ENCODE peak calls at places on chromosomes 13 and 19, in eight cellular contexts. One of them, this sample, is unnamed.

GRCh38 chr19:42092350-42092749 is 16.4 kb downstream of the ZNF574 start:
- DNase-seq in stimulated activated naive B cell treated with anti-CD40 and anti-IgM and Interleukin-4, amounts not matched to agents 10 μg/mL and 1 μg/mL and 100 μg/mL, for 72 hours: no peak
- DNase-seq in NCI-H1436: peak; percentile 80
- DNase-seq in PC-3: peak; percentile 60
- DNase-seq in heart left ventricle: no peak
- DNase-seq in bronchial epithelial cell: no peak
- DNase-seq in ELR: no peak
- DNase-seq in AG20443: no peak
- DNase-seq in this sample: no peak

GRCh38 chr13:44244288-44244687 is 129.3 kb upstream of the SERP2 start:
- DNase-seq in ELR: peak; percentile 59
- DNase-seq in AG20443: no peak
- DNase-seq in bronchial epithelial cell: no peak
- DNase-seq in NCI-H1436: no peak
- DNase-seq in stimulated activated naive B cell treated with anti-CD40 and anti-IgM and Interleukin-4, amounts not matched to agents 10 μg/mL and 1 μg/mL and 100 μg/mL, for 72 hours: no peak
- DNase-seq in PC-3: peak; percentile 77
- DNase-seq in heart left ventricle: no peak
- DNase-seq in this sample: peak; percentile 21

GRCh38 chr19:46606681-46607440 is 5.7 kb downstream of the CALM3 start:
- DNase-seq in ELR: no peak
- DNase-seq in stimulated activated naive B cell treated with anti-CD40 and anti-IgM and Interleukin-4, amounts not matched to agents 10 μg/mL and 1 μg/mL and 100 μg/mL, for 72 hours: no peak
- DNase-seq in bronchial epithelial cell: no peak
- DNase-seq in PC-3: no peak
- DNase-seq in AG20443: no peak
- DNase-seq in heart left ventricle: no peak
- DNase-seq in NCI-H1436: no peak
- DNase-seq in this sample: no peak

GRCh38 chr19:56958428-56958827 is 117.9 kb upstream of the PEG3 start:
- DNase-seq in AG20443: no peak
- DNase-seq in heart left ventricle: no peak
- DNase-seq in stimulated activated naive B cell treated with anti-CD40 and anti-IgM and Interleukin-4, amounts not matched to agents 10 μg/mL and 1 μg/mL and 100 μg/mL, for 72 hours: no peak
- DNase-seq in NCI-H1436: no peak
- DNase-seq in ELR: no peak
- DNase-seq in PC-3: no peak
- DNase-seq in bronchial epithelial cell: no peak
- DNase-seq in this sample: no peak

GRCh38 chr19:1619703-1620102 is 14.4 kb upstream of the UQCR11 start:
- DNase-seq in heart left ventricle: no peak
- DNase-seq in AG20443: peak; percentile 8
- DNase-seq in NCI-H1436: no peak
- DNase-seq in PC-3: no peak
- DNase-seq in ELR: no peak
- DNase-seq in bronchial epithelial cell: no peak
- DNase-seq in stimulated activated naive B cell treated with anti-CD40 and anti-IgM and Interleukin-4, amounts not matched to agents 10 μg/mL and 1 μg/mL and 100 μg/mL, for 72 hours: no peak
- DNase-seq in this sample: no peak

GRCh38 chr19:33832633-33833032 is 36.0 kb downstream of the KCTD15 start:
- DNase-seq in stimulated activated naive B cell treated with anti-CD40 and anti-IgM and Interleukin-4, amounts not matched to agents 10 μg/mL and 1 μg/mL and 100 μg/mL, for 72 hours: no peak
- DNase-seq in NCI-H1436: no peak
- DNase-seq in heart left ventricle: no peak
- DNase-seq in PC-3: no peak
- DNase-seq in AG20443: no peak
- DNase-seq in bronchial epithelial cell: no peak
- DNase-seq in ELR: no peak
- DNase-seq in this sample: no peak

GRCh38 chr19:310141-310651 is 19.0 kb upstream of the PLPP2 start:
- DNase-seq in stimulated activated naive B cell treated with anti-CD40 and anti-IgM and Interleukin-4, amounts not matched to agents 10 μg/mL and 1 μg/mL and 100 μg/mL, for 72 hours: no peak
- DNase-seq in AG20443: no peak
- DNase-seq in heart left ventricle: no peak
- DNase-seq in ELR: no peak
- DNase-seq in PC-3: no peak
- DNase-seq in bronchial epithelial cell: no peak
- DNase-seq in NCI-H1436: no peak
- DNase-seq in this sample: no peak

GRCh38 chr13:41008349-41008980 is 10.7 kb downstream of the ELF1 start:
- DNase-seq in heart left ventricle: no peak
- DNase-seq in ELR: peak; percentile 82
- DNase-seq in PC-3: peak; percentile 78
- DNase-seq in AG20443: peak; percentile 32
- DNase-seq in NCI-H1436: no peak
- DNase-seq in stimulated activated naive B cell treated with anti-CD40 and anti-IgM and Interleukin-4, amounts not matched to agents 10 μg/mL and 1 μg/mL and 100 μg/mL, for 72 hours: no peak
- DNase-seq in bronchial epithelial cell: peak; percentile 94
- DNase-seq in this sample: peak; percentile 59

GRCh38 chr13:114065926-114066774 is 66.3 kb downstream of the RASA3 start:
- DNase-seq in bronchial epithelial cell: no peak
- DNase-seq in NCI-H1436: no peak
- DNase-seq in heart left ventricle: no peak
- DNase-seq in PC-3: no peak
- DNase-seq in ELR: no peak
- DNase-seq in stimulated activated naive B cell treated with anti-CD40 and anti-IgM and Interleukin-4, amounts not matched to agents 10 μg/mL and 1 μg/mL and 100 μg/mL, for 72 hours: no peak
- DNase-seq in AG20443: no peak
- DNase-seq in this sample: no peak

GRCh38 chr13:20702530-20702929 is 969 bp upstream of the IL17D start:
- DNase-seq in ELR: peak; percentile 33
- DNase-seq in PC-3: no peak
- DNase-seq in stimulated activated naive B cell treated with anti-CD40 and anti-IgM and Interleukin-4, amounts not matched to agents 10 μg/mL and 1 μg/mL and 100 μg/mL, for 72 hours: no peak
- DNase-seq in heart left ventricle: no peak
- DNase-seq in bronchial epithelial cell: peak; percentile 12
- DNase-seq in AG20443: no peak
- DNase-seq in NCI-H1436: no peak
- DNase-seq in this sample: peak; percentile 78

GRCh38 chr13:112714772-112715569 is 25.1 kb downstream of the ATP11A start:
- DNase-seq in stimulated activated naive B cell treated with anti-CD40 and anti-IgM and Interleukin-4, amounts not matched to agents 10 μg/mL and 1 μg/mL and 100 μg/mL, for 72 hours: no peak
- DNase-seq in AG20443: no peak
- DNase-seq in ELR: peak; percentile 28
- DNase-seq in heart left ventricle: no peak
- DNase-seq in NCI-H1436: no peak
- DNase-seq in PC-3: no peak
- DNase-seq in bronchial epithelial cell: no peak
- DNase-seq in this sample: peak; percentile 37

GRCh38 chr13:49371943-49372636 is 71.8 kb downstream of the CAB39L start:
- DNase-seq in stimulated activated naive B cell treated with anti-CD40 and anti-IgM and Interleukin-4, amounts not matched to agents 10 μg/mL and 1 μg/mL and 100 μg/mL, for 72 hours: no peak
- DNase-seq in ELR: no peak
- DNase-seq in bronchial epithelial cell: no peak
- DNase-seq in PC-3: peak; percentile 63
- DNase-seq in AG20443: no peak
- DNase-seq in heart left ventricle: no peak
- DNase-seq in NCI-H1436: no peak
- DNase-seq in this sample: no peak

GRCh38 chr19:48962849-48963165 is 2.3 kb upstream of the FTL start:
- DNase-seq in stimulated activated naive B cell treated with anti-CD40 and anti-IgM and Interleukin-4, amounts not matched to agents 10 μg/mL and 1 μg/mL and 100 μg/mL, for 72 hours: no peak
- DNase-seq in ELR: no peak
- DNase-seq in AG20443: no peak
- DNase-seq in bronchial epithelial cell: no peak
- DNase-seq in NCI-H1436: no peak
- DNase-seq in heart left ventricle: no peak
- DNase-seq in PC-3: no peak
- DNase-seq in this sample: no peak

GRCh38 chr19:45469132-45469834 is 1.5 kb downstream of the FOSB start:
- DNase-seq in bronchial epithelial cell: peak; percentile 70
- DNase-seq in ELR: peak; percentile 96
- DNase-seq in heart left ventricle: peak; percentile 94
- DNase-seq in stimulated activated naive B cell treated with anti-CD40 and anti-IgM and Interleukin-4, amounts not matched to agents 10 μg/mL and 1 μg/mL and 100 μg/mL, for 72 hours: peak; percentile 95
- DNase-seq in PC-3: peak; percentile 91
- DNase-seq in NCI-H1436: peak; percentile 90
- DNase-seq in AG20443: peak; percentile 78
- DNase-seq in this sample: peak; percentile 95

GRCh38 chr13:113951246-113951999 is 22.5 kb downstream of the C13orf46 start:
- DNase-seq in NCI-H1436: no peak
- DNase-seq in heart left ventricle: peak; percentile 85
- DNase-seq in AG20443: peak; percentile 95
- DNase-seq in stimulated activated naive B cell treated with anti-CD40 and anti-IgM and Interleukin-4, amounts not matched to agents 10 μg/mL and 1 μg/mL and 100 μg/mL, for 72 hours: peak; percentile 55
- DNase-seq in bronchial epithelial cell: peak; percentile 41
- DNase-seq in PC-3: peak; percentile 85
- DNase-seq in ELR: peak; percentile 74
- DNase-seq in this sample: peak; percentile 40

GRCh38 chr13:94329754-94330551 is 149.5 kb downstream of the DCT start:
- DNase-seq in NCI-H1436: no peak
- DNase-seq in heart left ventricle: no peak
- DNase-seq in PC-3: peak; percentile 87
- DNase-seq in stimulated activated naive B cell treated with anti-CD40 and anti-IgM and Interleukin-4, amounts not matched to agents 10 μg/mL and 1 μg/mL and 100 μg/mL, for 72 hours: no peak
- DNase-seq in ELR: peak; percentile 92
- DNase-seq in AG20443: peak; percentile 80
- DNase-seq in bronchial epithelial cell: peak; percentile 90
- DNase-seq in this sample: peak; percentile 85

GRCh38 chr13:43881580-43881979 is 1.9 kb downstream of the LACC1 start:
- DNase-seq in AG20443: no peak
- DNase-seq in bronchial epithelial cell: no peak
- DNase-seq in heart left ventricle: no peak
- DNase-seq in stimulated activated naive B cell treated with anti-CD40 and anti-IgM and Interleukin-4, amounts not matched to agents 10 μg/mL and 1 μg/mL and 100 μg/mL, for 72 hours: no peak
- DNase-seq in PC-3: no peak
- DNase-seq in ELR: no peak
- DNase-seq in NCI-H1436: no peak
- DNase-seq in this sample: no peak

GRCh38 chr13:31035162-31035951 is 102.9 kb downstream of the TEX26 start:
- DNase-seq in heart left ventricle: peak; percentile 19
- DNase-seq in PC-3: no peak
- DNase-seq in NCI-H1436: no peak
- DNase-seq in stimulated activated naive B cell treated with anti-CD40 and anti-IgM and Interleukin-4, amounts not matched to agents 10 μg/mL and 1 μg/mL and 100 μg/mL, for 72 hours: no peak
- DNase-seq in ELR: no peak
- DNase-seq in AG20443: peak; percentile 69
- DNase-seq in bronchial epithelial cell: no peak
- DNase-seq in this sample: no peak

GRCh38 chr19:2270572-2271515 is 11.1 kb downstream of the PEAK3 start:
- DNase-seq in bronchial epithelial cell: peak; percentile 47
- DNase-seq in ELR: peak; percentile 89
- DNase-seq in heart left ventricle: peak; percentile 90
- DNase-seq in AG20443: peak; percentile 95
- DNase-seq in NCI-H1436: peak; percentile 54
- DNase-seq in PC-3: peak; percentile 59
- DNase-seq in stimulated activated naive B cell treated with anti-CD40 and anti-IgM and Interleukin-4, amounts not matched to agents 10 μg/mL and 1 μg/mL and 100 μg/mL, for 72 hours: peak; percentile 83
- DNase-seq in this sample: peak; percentile 79

GRCh38 chr19:19597809-19598306 is 20.6 kb downstream of the PBX4 start:
- DNase-seq in bronchial epithelial cell: no peak
- DNase-seq in AG20443: no peak
- DNase-seq in NCI-H1436: no peak
- DNase-seq in heart left ventricle: no peak
- DNase-seq in stimulated activated naive B cell treated with anti-CD40 and anti-IgM and Interleukin-4, amounts not matched to agents 10 μg/mL and 1 μg/mL and 100 μg/mL, for 72 hours: peak; percentile 65
- DNase-seq in PC-3: no peak
- DNase-seq in ELR: no peak
- DNase-seq in this sample: no peak

GRCh38 chr19:2648528-2648937 is 54.0 kb downstream of the GNG7 start:
- DNase-seq in ELR: peak; percentile 79
- DNase-seq in AG20443: peak; percentile 92
- DNase-seq in NCI-H1436: peak; percentile 76
- DNase-seq in bronchial epithelial cell: peak; percentile 54
- DNase-seq in PC-3: peak; percentile 83
- DNase-seq in stimulated activated naive B cell treated with anti-CD40 and anti-IgM and Interleukin-4, amounts not matched to agents 10 μg/mL and 1 μg/mL and 100 μg/mL, for 72 hours: peak; percentile 67
- DNase-seq in heart left ventricle: peak; percentile 70
- DNase-seq in this sample: peak; percentile 78

GRCh38 chr13:109412232-109412935 is 374.0 kb downstream of the IRS2 start:
- DNase-seq in NCI-H1436: peak; percentile 25
- DNase-seq in ELR: peak; percentile 22
- DNase-seq in AG20443: peak; percentile 69
- DNase-seq in PC-3: peak; percentile 39
- DNase-seq in heart left ventricle: peak; percentile 54
- DNase-seq in bronchial epithelial cell: no peak
- DNase-seq in stimulated activated naive B cell treated with anti-CD40 and anti-IgM and Interleukin-4, amounts not matched to agents 10 μg/mL and 1 μg/mL and 100 μg/mL, for 72 hours: no peak
- DNase-seq in this sample: no peak

GRCh38 chr13:36872621-36873020 is 47.4 kb downstream of the SMAD9 start:
- DNase-seq in heart left ventricle: no peak
- DNase-seq in PC-3: no peak
- DNase-seq in stimulated activated naive B cell treated with anti-CD40 and anti-IgM and Interleukin-4, amounts not matched to agents 10 μg/mL and 1 μg/mL and 100 μg/mL, for 72 hours: no peak
- DNase-seq in NCI-H1436: peak; percentile 20
- DNase-seq in ELR: no peak
- DNase-seq in AG20443: no peak
- DNase-seq in bronchial epithelial cell: no peak
- DNase-seq in this sample: no peak

GRCh38 chr13:106481919-106482318 is 53.5 kb downstream of the EFNB2 start:
- DNase-seq in ELR: no peak
- DNase-seq in PC-3: no peak
- DNase-seq in bronchial epithelial cell: no peak
- DNase-seq in NCI-H1436: no peak
- DNase-seq in heart left ventricle: no peak
- DNase-seq in stimulated activated naive B cell treated with anti-CD40 and anti-IgM and Interleukin-4, amounts not matched to agents 10 μg/mL and 1 μg/mL and 100 μg/mL, for 72 hours: no peak
- DNase-seq in AG20443: no peak
- DNase-seq in this sample: no peak

GRCh38 chr19:18488838-18489626 is 32.8 kb downstream of the ELL start:
- DNase-seq in NCI-H1436: peak; percentile 41
- DNase-seq in ELR: peak; percentile 47
- DNase-seq in PC-3: peak; percentile 30
- DNase-seq in stimulated activated naive B cell treated with anti-CD40 and anti-IgM and Interleukin-4, amounts not matched to agents 10 μg/mL and 1 μg/mL and 100 μg/mL, for 72 hours: no peak
- DNase-seq in AG20443: no peak
- DNase-seq in bronchial epithelial cell: no peak
- DNase-seq in heart left ventricle: no peak
- DNase-seq in this sample: no peak

GRCh38 chr13:32045963-32046785 is 14.6 kb downstream of the FRY start:
- DNase-seq in AG20443: peak; percentile 14
- DNase-seq in PC-3: no peak
- DNase-seq in stimulated activated naive B cell treated with anti-CD40 and anti-IgM and Interleukin-4, amounts not matched to agents 10 μg/mL and 1 μg/mL and 100 μg/mL, for 72 hours: no peak
- DNase-seq in NCI-H1436: no peak
- DNase-seq in bronchial epithelial cell: peak; percentile 16
- DNase-seq in ELR: no peak
- DNase-seq in heart left ventricle: no peak
- DNase-seq in this sample: no peak